ENCODE peak calls at places on chromosomes 5 and 9, in four cellular contexts. U, G, F and A are unnamed samples.

GRCh38 chr9:93431498-93432105 is 19.9 kb upstream of the FAM120A start:
- DNase-seq in U (no peak), G (no peak), F (peak), A (no peak)

GRCh38 chr5:94893404-94894145 is 275.1 kb downstream of the SLF1 start:
- DNase-seq in U (peak), G (no peak), F (no peak), A (peak)

GRCh38 chr9:126549246-126550006 is 64.3 kb upstream of the LMX1B start:
- DNase-seq in U (peak), G (no peak), F (no peak), A (no peak)

GRCh38 chr9:79012561-79012960 is 559.2 kb upstream of the TLE4 start:
- DNase-seq in U (no peak), G (no peak), F (no peak), A (no peak)

GRCh38 chr5:2860101-2860500 is 108.6 kb upstream of the IRX2 start:
- DNase-seq in U (no peak), G (no peak), F (no peak), A (no peak)

GRCh38 chr9:109264865-109265532 is 55.9 kb downstream of the EPB41L4B start:
- DNase-seq in U (peak), G (no peak), F (no peak), A (no peak)

GRCh38 chr9:9498846-9499245 is 1114.0 kb downstream of the PTPRD start:
- DNase-seq in U (no peak), G (no peak), F (no peak), A (no peak)

GRCh38 chr5:137453476-137454080 is 45.5 kb downstream of the SPOCK1 start:
- DNase-seq in U (no peak), G (no peak), F (peak), A (peak)

GRCh38 chr9:114504341-114505186 is 709 bp downstream of the WHRN start:
- DNase-seq in U (peak), G (no peak), F (no peak), A (peak)

GRCh38 chr9:81410201-81410600 is 279.1 kb downstream of the TLE1 start:
- DNase-seq in U (no peak), G (no peak), F (no peak), A (no peak)

GRCh38 chr9:136605966-136606365 is 56.8 kb upstream of the EGFL7 start:
- DNase-seq in U (no peak), G (no peak), F (no peak), A (no peak)

GRCh38 chr5:51465165-51465564 is 81.9 kb downstream of the ISL1 start:
- DNase-seq in U (peak), G (no peak), F (no peak), A (no peak)

GRCh38 chr9:99694393-99694792 is 127.3 kb upstream of the NR4A3 start:
- DNase-seq in U (no peak), G (no peak), F (no peak), A (no peak)

GRCh38 chr5:15009420-15009819 is 137.8 kb upstream of the ANKH start:
- DNase-seq in U (peak), G (no peak), F (peak), A (peak)

GRCh38 chr9:113873926-113874325 is 2.2 kb upstream of the ZNF618 start:
- DNase-seq in U (no peak), G (no peak), F (no peak), A (no peak)

GRCh38 chr5:72015103-72015548 is 92.1 kb upstream of the MAP1B start:
- DNase-seq in U (peak), G (no peak), F (peak), A (peak)

DNA sequence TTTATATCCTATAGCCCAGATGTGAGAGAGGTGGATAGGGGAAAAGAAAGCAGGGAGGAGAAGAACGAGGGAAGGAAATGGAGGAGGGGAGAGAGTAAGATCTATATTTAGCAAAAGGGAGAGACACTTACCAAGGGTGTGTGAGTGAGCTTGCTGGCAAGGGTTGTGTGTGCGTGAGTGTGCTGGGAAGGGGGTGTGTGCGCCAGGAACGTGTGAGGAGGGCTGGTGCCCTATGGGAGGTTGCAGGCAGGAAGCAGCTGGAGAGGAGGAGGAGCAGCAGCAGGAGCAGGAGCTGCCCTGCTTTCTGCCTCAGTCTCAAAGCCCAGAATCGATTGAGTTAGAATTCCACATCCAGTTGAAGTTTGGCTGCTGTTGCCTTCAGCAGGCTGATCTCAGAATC is 148.3 kb upstream of the RUSC2 start:
- DNase-seq in U (no peak), G (no peak), F (no peak), A (no peak)
- TF ChIP-seq NFIC in U (no peak), G (no peak), F (no peak), A (no peak)

GRCh38 chr9:71544464-71544863 is 223.8 kb downstream of the CEMIP2 start:
- DNase-seq in U (no peak), G (no peak), F (no peak), A (no peak)
- TF ChIP-seq NFIC in U (no peak), G (no peak), F (no peak), A (no peak)

DNA sequence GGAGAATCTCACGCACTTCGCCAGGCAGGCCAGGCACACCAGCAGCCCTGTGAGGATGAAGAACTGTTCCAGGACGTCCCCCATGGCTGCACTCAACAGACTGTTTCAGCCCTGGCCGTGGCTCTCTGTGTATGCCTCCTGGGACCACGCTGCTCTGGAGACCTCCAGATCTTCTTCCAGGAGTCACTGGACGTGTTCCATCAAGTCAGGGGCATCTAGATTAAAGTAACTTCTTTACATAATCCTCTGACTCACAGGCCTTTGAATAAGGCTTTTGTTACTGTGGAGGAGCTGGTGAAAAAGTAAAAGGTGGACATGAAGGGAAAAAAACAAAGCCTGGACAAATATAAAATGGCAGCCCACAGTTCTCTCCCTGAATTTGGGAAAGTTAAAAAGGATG is at the start of gene HSD17B3:
- DNase-seq in U (no peak), G (no peak), F (peak), A (no peak)
- TF ChIP-seq NFIC in U (no peak), G (no peak), F (no peak), A (no peak)

GRCh38 chr9:121169094-121169601 is 32.5 kb downstream of the RAB14 start:
- DNase-seq in U (peak), G (no peak), F (peak), A (peak)
- TF ChIP-seq NFIC in U (no peak), G (no peak), F (no peak), A (no peak)

GRCh38 chr9:120913673-120914266 is 12.8 kb downstream of the TRAF1 start:
- DNase-seq in U (no peak), G (no peak), F (no peak), A (peak)
- TF ChIP-seq NFIC in U (no peak), G (no peak), F (no peak), A (no peak)

DNA sequence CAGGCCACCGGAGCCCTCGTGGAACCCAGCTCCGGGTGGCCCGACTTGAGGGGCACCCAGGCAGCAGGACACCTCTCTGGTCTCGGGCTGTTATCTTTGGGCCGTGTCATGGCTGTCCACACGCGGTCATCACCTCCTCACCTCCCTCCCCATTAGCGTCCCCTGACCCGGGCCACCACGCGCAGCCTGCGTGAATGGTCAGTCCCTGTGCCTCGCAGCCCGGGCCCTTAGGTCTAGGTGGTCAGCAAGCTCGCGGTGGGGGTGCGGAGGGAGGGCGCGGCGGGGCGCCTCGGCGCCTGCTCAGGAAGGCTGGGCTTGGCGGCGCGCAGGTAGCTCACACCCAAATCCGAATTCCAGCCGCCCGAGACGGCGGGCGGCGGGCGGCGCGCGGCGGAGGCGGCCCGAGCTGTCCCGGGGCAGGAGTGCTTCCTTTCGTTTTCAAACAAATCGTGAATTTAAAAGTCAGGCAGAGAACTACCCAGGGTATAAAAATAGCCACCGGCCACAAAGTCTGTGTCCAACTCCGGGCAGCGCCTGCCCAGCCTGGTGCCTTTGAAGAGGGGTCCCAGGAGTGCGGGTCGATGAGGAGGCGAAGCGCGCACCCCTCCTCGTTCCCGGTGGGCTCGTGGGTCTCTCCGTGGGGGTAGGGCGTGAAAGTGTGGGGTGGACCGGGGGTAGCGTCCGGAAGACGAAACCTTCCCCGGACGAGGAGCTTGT is 1.0 kb upstream of the RXRA start:
- DNase-seq in U (no peak), G (no peak), F (no peak), A (peak)
- TF ChIP-seq NFIC in U (no peak), G (no peak), F (no peak), A (no peak)